ENCODE peak calls at places on chromosomes 6 and 20, in four cellular contexts. M is DMS79, F is left cardiac atrium, B is Panc1. L is an unnamed sample.

GRCh38 chr20:53939554-53940355 is 130.6 kb downstream of the BCAS1 start:
- DNase-seq in M (peak; percentile 83), F (peak; percentile 93), B (peak; percentile 96), L (peak; percentile 78)

GRCh38 chr6:121533321-121533841 is 97.9 kb downstream of the GJA1 start:
- DNase-seq in M (no peak), F (no peak), B (no peak), L (no peak)

GRCh38 chr6:158048589-158048988 is 66.9 kb downstream of the SYNJ2 start:
- DNase-seq in M (no peak), F (peak; percentile 7), B (no peak), L (no peak)

GRCh38 chr20:57959589-57959988 is 249.8 kb upstream of the PMEPA1 start:
- DNase-seq in M (no peak), F (no peak), B (no peak), L (no peak)

GRCh38 chr20:36548006-36548315 is 6.6 kb downstream of the MYL9 start:
- DNase-seq in M (no peak), F (no peak), B (no peak), L (no peak)

GRCh38 chr6:78505178-78505577 is 362.2 kb upstream of the IRAK1BP1 start:
- DNase-seq in M (no peak), F (no peak), B (no peak), L (no peak)

GRCh38 chr20:19408971-19409370 is 196.5 kb downstream of the SLC24A3 start:
- DNase-seq in M (no peak), F (no peak), B (no peak), L (no peak)

GRCh38 chr6:37491161-37491829 is 8.4 kb downstream of the CCDC167 start:
- DNase-seq in M (peak; percentile 38), F (no peak), B (no peak), L (no peak)

GRCh38 chr6:63066053-63066704 is 145.1 kb upstream of the FKBP1C start:
- DNase-seq in M (no peak), F (no peak), B (no peak), L (no peak)

GRCh38 chr20:49610701-49611538 is 43.0 kb upstream of the PTGIS start:
- DNase-seq in M (peak; percentile 65), F (peak; percentile 78), B (peak; percentile 61), L (peak; percentile 84)

GRCh38 chr6:16819752-16820151 is 58.5 kb upstream of the ATXN1 start:
- DNase-seq in M (no peak), F (no peak), B (peak; percentile 13), L (no peak)

GRCh38 chr6:90168693-90169131 is 127.9 kb downstream of the BACH2 start:
- DNase-seq in M (no peak), F (no peak), B (no peak), L (no peak)

GRCh38 chr6:2750832-2751231 is at the start of gene MYLK4:
- DNase-seq in M (no peak), F (no peak), B (no peak), L (no peak)

GRCh38 chr6:96089173-96089572 is 73.4 kb downstream of the FUT9 start:
- DNase-seq in M (no peak), F (no peak), B (peak; percentile 2), L (no peak)

L was measured in adrenal gland.